ENCODE peak calls at places on chromosomes 5 and 9, in eight cellular contexts. Q, O, T, G, S, D, X and P are unnamed samples.

GRCh38 chr9:137054932-137055384 is 1.1 kb upstream of the ENTPD2 start:
- DNase-seq in Q (no peak), O (no peak), T (no peak), G (no peak), S (no peak), D (no peak), X (no peak), P (no peak)

GRCh38 chr5:88236866-88237642 is 31.6 kb downstream of the TMEM161B start:
- DNase-seq in Q (no peak), O (no peak), T (no peak), G (no peak), S (no peak), D (no peak), X (no peak), P (no peak)

GRCh38 chr9:25513509-25514033 is 164.7 kb downstream of the TUSC1 start:
- DNase-seq in Q (no peak), O (no peak), T (no peak), G (no peak), S (no peak), D (no peak), X (no peak), P (no peak)

GRCh38 chr9:130179508-130179907 is 7.3 kb downstream of the NCS1 start:
- DNase-seq in Q (no peak), O (no peak), T (no peak), G (no peak), S (no peak), D (no peak), X (no peak), P (no peak)

GRCh38 chr5:17839848-17840247 is 205.6 kb downstream of the TAF11L14 start:
- DNase-seq in Q (no peak), O (no peak), T (no peak), G (no peak), S (no peak), D (no peak), X (no peak), P (no peak)

GRCh38 chr5:148063861-148064260 is at the start of gene SPINK5:
- DNase-seq in Q (no peak), O (no peak), T (no peak), G (no peak), S (no peak), D (no peak), X (no peak), P (no peak)

GRCh38 chr5:27708579-27708978 is 670.2 kb upstream of the CDH9 start:
- DNase-seq in Q (no peak), O (no peak), T (no peak), G (no peak), S (peak), D (no peak), X (no peak), P (no peak)

GRCh38 chr9:6054280-6055099 is 39.1 kb upstream of the RANBP6 start:
- DNase-seq in Q (peak), O (peak), T (peak), G (peak), S (peak), D (peak), X (peak), P (no peak)

GRCh38 chr5:65837139-65837538 is 89.2 kb upstream of the ERBIN start:
- DNase-seq in Q (no peak), O (no peak), T (no peak), G (no peak), S (no peak), D (no peak), X (no peak), P (no peak)

GRCh38 chr5:456351-457194 is 13.6 kb downstream of the EXOC3 start:
- DNase-seq in Q (no peak), O (no peak), T (peak), G (peak), S (no peak), D (no peak), X (peak), P (no peak)

GRCh38 chr9:99118782-99119466 is 14.0 kb downstream of the TGFBR1 start:
- DNase-seq in Q (peak), O (no peak), T (no peak), G (no peak), S (no peak), D (no peak), X (no peak), P (no peak)

GRCh38 chr5:39829479-39829878 is 404.7 kb upstream of the DAB2 start:
- DNase-seq in Q (no peak), O (no peak), T (no peak), G (no peak), S (no peak), D (no peak), X (no peak), P (no peak)

GRCh38 chr9:134768332-134769083 is 112.1 kb upstream of the FCN2 start:
- DNase-seq in Q (peak), O (no peak), T (peak), G (peak), S (no peak), D (no peak), X (peak), P (no peak)

GRCh38 chr5:150487199-150488061 is 20.5 kb upstream of the NDST1 start:
- DNase-seq in Q (peak), O (peak), T (peak), G (no peak), S (peak), D (no peak), X (peak), P (no peak)

GRCh38 chr5:125316913-125317545 is 570.6 kb upstream of the ZNF608 start:
- DNase-seq in Q (no peak), O (no peak), T (no peak), G (no peak), S (no peak), D (no peak), X (no peak), P (no peak)

GRCh38 chr9:124350485-124351263 is 64.6 kb downstream of the PSMB7 start:
- DNase-seq in Q (no peak), O (no peak), T (no peak), G (peak), S (no peak), D (no peak), X (no peak), P (no peak)

GRCh38 chr5:11384441-11385250 is 519.6 kb downstream of the CTNND2 start:
- DNase-seq in Q (peak), O (peak), T (no peak), G (peak), S (no peak), D (no peak), X (no peak), P (no peak)

GRCh38 chr5:112574566-112574965 is 155.5 kb upstream of the EPB41L4A start:
- DNase-seq in Q (no peak), O (no peak), T (no peak), G (no peak), S (no peak), D (no peak), X (no peak), P (no peak)

GRCh38 chr5:144203750-144204596 is 33.3 kb downstream of the KCTD16 start:
- DNase-seq in Q (peak), O (peak), T (peak), G (no peak), S (no peak), D (peak), X (no peak), P (no peak)

GRCh38 chr9:23586906-23587305 is 239.1 kb downstream of the ELAVL2 start:
- DNase-seq in Q (no peak), O (no peak), T (no peak), G (no peak), S (no peak), D (no peak), X (no peak), P (no peak)

GRCh38 chr5:172766287-172767104 is 4.5 kb downstream of the DUSP1 start:
- DNase-seq in Q (peak), O (peak), T (peak), G (peak), S (no peak), D (no peak), X (peak), P (peak)

GRCh38 chr5:157267766-157268480 is 2.0 kb downstream of the CYFIP2 start:
- DNase-seq in Q (no peak), O (no peak), T (no peak), G (no peak), S (no peak), D (no peak), X (no peak), P (no peak)

GRCh38 chr5:37721447-37721871 is 118.4 kb downstream of the GDNF start:
- DNase-seq in Q (no peak), O (no peak), T (no peak), G (no peak), S (no peak), D (no peak), X (no peak), P (no peak)

GRCh38 chr9:107862329-107862728 is 372.8 kb upstream of the KLF4 start:
- DNase-seq in Q (peak), O (no peak), T (no peak), G (no peak), S (no peak), D (no peak), X (no peak), P (no peak)

GRCh38 chr5:106574820-106575219 is 1095.9 kb downstream of the EFNA5 start:
- DNase-seq in Q (no peak), O (no peak), T (no peak), G (no peak), S (no peak), D (no peak), X (no peak), P (no peak)

GRCh38 chr9:14433841-14434511 is 120.0 kb upstream of the NFIB start:
- DNase-seq in Q (peak), O (no peak), T (peak), G (no peak), S (peak), D (peak), X (no peak), P (no peak)

GRCh38 chr5:148342371-148343048 is 7.2 kb downstream of the SPINK9 start:
- DNase-seq in Q (no peak), O (no peak), T (no peak), G (no peak), S (no peak), D (no peak), X (no peak), P (no peak)

GRCh38 chr5:150036513-150036912 is 36.0 kb downstream of the HMGXB3 start:
- DNase-seq in Q (peak), O (no peak), T (peak), G (no peak), S (peak), D (no peak), X (peak), P (no peak)

GRCh38 chr5:163503106-163504090 is 2.0 kb upstream of the MAT2B start:
- DNase-seq in Q (peak), O (peak), T (peak), G (peak), S (peak), D (peak), X (peak), P (peak)

GRCh38 chr5:68710514-68710913 is 383.3 kb upstream of the SLC30A5 start:
- DNase-seq in Q (no peak), O (no peak), T (no peak), G (no peak), S (no peak), D (no peak), X (peak), P (peak)

GRCh38 chr5:66143473-66144073 is 527 bp upstream of the SREK1 start:
- DNase-seq in Q (peak), O (no peak), T (no peak), G (no peak), S (no peak), D (no peak), X (peak), P (no peak)

GRCh38 chr5:135199919-135200318 is 165.9 kb upstream of the PITX1 start:
- DNase-seq in Q (no peak), O (no peak), T (no peak), G (no peak), S (no peak), D (no peak), X (no peak), P (no peak)

GRCh38 chr5:122182491-122182921 is 53.2 kb downstream of the ZNF474 start:
- DNase-seq in Q (no peak), O (peak), T (peak), G (peak), S (no peak), D (no peak), X (peak), P (no peak)

GRCh38 chr5:61200582-61201155 is 38.4 kb upstream of the SMIM15 start:
- DNase-seq in Q (no peak), O (no peak), T (no peak), G (no peak), S (no peak), D (no peak), X (no peak), P (no peak)
- H3K4me3 ChIP-seq in Q (no peak), O (no peak), T (no peak), G (no peak), S (no peak), D (no peak), X (no peak), P (no peak)

GRCh38 chr5:91280062-91280941 is 102.8 kb downstream of the ARRDC3 start:
- DNase-seq in Q (peak), O (peak), T (peak), G (peak), S (peak), D (peak), X (peak), P (peak)
- TF ChIP-seq POLR2A in Q (peak), O (peak), T (no peak), G (peak), S (peak), D (no peak), X (peak), P (peak)

GRCh38 chr9:73152953-73153352 is 1.3 kb downstream of the ANXA1 start:
- DNase-seq in Q (no peak), O (no peak), T (no peak), G (no peak), S (no peak), D (no peak), X (no peak), P (no peak)
- H3K4me3 ChIP-seq in Q (no peak), O (peak), T (peak), G (peak), S (peak), D (peak), X (peak), P (peak)

GRCh38 chr9:100426532-100427365 is at the start of gene MSANTD3:
- DNase-seq in Q (peak), O (peak), T (peak), G (peak), S (peak), D (peak), X (peak), P (no peak)
- TF ChIP-seq POLR2A in Q (no peak), O (peak), T (no peak), G (no peak), S (peak), D (peak), X (no peak), P (no peak)

GRCh38 chr9:86943871-86944240 is 3.5 kb downstream of the GAS1 start:
- DNase-seq in Q (no peak), O (no peak), T (no peak), G (no peak), S (no peak), D (no peak), X (no peak), P (no peak)

GRCh38 chr9:86945868-86946711 is 1.2 kb downstream of the GAS1 start:
- DNase-seq in Q (peak), O (peak), T (peak), G (peak), S (peak), D (no peak), X (peak), P (no peak)

GRCh38 chr9:86943223-86943870 is 4.0 kb downstream of the GAS1 start:
- DNase-seq in Q (peak), O (no peak), T (no peak), G (peak), S (no peak), D (no peak), X (no peak), P (no peak)

GRCh38 chr9:86946712-86947145 is 577 bp downstream of the GAS1 start:
- DNase-seq in Q (peak), O (peak), T (peak), G (peak), S (peak), D (no peak), X (peak), P (no peak)

DNA sequence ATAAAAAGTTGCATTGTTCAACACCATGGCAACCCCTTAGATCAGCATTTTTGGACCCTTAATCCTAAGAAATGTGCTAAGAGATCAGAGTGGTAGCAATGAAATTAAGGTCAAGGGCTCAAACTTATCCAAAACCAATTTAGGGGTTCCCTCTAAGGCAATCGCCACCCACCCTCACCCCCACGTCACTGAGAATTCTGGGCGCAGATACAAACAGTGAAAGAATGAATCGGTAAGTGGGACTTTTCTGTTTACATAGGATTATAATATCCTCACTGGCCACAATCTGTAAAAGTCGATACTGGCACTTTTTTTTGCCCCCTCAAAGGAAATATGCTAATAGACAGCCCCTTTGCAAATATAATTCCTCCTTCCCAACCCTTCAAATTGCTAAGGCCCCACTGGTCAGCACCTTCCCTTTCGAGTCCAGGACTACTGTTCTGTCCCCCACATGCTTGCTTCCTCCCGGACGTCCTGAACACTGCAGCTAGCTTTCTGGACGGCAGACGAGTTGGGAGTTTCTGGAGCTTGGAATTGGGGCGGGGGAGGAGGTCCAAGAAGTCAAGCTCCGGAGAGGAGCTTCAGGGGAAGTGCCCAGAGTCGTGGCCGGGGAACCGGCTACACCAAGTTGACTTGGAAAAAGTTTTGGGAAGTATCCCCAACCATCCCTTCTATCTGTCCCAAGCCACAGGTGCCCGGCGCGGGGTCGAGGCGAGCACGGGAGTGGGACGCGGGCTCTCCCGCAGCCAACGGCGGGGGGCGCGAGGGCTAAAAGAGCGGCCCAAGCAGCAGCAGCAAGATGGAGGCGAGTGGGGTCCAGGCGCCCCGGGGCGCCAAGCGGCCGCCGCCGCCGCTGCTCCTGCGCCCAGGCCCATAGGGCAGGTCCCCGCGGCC is 2.1 kb downstream of the GAS1 start:
- DNase-seq in Q (peak), O (no peak), T (no peak), G (peak), S (no peak), D (no peak), X (no peak), P (no peak)
- H3K4me3 ChIP-seq in Q (peak), O (peak), T (peak), G (peak), S (peak), D (no peak), X (peak), P (peak)

GRCh38 chr5:34717426-34718327 is 61.5 kb downstream of the RAI14 start:
- DNase-seq in Q (no peak), O (no peak), T (peak), G (no peak), S (no peak), D (no peak), X (no peak), P (no peak)
- TF ChIP-seq POLR2A in Q (no peak), O (no peak), T (no peak), G (no peak), S (no peak), D (no peak), X (no peak), P (no peak)

GRCh38 chr9:123174887-123175518 is 93.4 kb downstream of the STRBP start:
- DNase-seq in Q (no peak), O (no peak), T (no peak), G (no peak), S (no peak), D (no peak), X (no peak), P (no peak)
- H3K4me3 ChIP-seq in Q (no peak), O (no peak), T (no peak), G (no peak), S (no peak), D (no peak), X (no peak), P (no peak)

GRCh38 chr9:111900081-111900805 is 3.6 kb downstream of the UGCG start:
- DNase-seq in Q (no peak), O (no peak), T (no peak), G (no peak), S (no peak), D (no peak), X (no peak), P (no peak)

GRCh38 chr9:111898331-111899096 is 1.9 kb downstream of the UGCG start:
- DNase-seq in Q (no peak), O (no peak), T (no peak), G (no peak), S (no peak), D (no peak), X (no peak), P (no peak)

GRCh38 chr9:111895996-111896941 is at the start of gene UGCG:
- DNase-seq in Q (peak), O (peak), T (peak), G (peak), S (peak), D (peak), X (peak), P (peak)

GRCh38 chr9:111897831-111898144 is 1.2 kb downstream of the UGCG start:
- DNase-seq in Q (no peak), O (no peak), T (no peak), G (no peak), S (no peak), D (peak), X (no peak), P (no peak)

DNA sequence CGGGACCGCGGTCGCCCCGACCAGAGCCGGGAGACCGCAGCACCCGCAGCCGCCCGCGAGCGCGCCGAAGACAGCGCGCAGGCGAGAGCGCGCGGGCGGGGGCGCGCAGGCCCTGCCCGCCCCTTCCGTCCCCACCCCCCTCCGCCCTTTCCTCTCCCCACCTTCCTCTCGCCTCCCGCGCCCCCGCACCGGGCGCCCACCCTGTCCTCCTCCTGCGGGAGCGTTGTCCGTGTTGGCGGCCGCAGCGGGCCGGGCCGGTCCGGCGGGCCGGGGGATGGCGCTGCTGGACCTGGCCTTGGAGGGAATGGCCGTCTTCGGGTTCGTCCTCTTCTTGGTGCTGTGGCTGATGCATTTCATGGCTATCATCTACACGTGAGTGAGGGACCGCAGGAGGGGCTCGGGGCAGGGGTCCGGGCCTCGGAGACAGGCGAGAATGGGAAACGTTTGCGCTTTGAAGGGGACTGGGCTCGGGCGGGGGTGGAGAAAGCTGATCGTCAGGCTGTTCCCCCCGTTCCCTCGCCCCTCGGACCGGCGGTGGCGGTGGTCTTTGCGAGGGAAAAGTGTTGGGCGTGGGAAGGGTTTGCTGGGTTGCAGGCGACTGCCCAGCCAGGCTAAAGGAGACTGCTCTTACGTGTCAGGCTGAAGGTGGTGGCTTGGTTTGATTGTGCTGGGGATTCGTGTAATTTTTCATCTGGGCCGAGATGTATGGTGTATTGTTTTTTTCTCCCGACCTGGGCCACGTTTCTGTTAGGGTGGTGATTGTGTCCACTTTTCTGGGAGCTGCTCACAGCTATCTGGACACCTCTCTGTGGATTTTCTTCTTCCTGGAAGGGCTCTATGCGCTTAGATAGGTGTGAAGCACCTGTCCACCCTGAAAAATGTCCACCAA is 572 bp downstream of the UGCG start:
- DNase-seq in Q (peak), O (peak), T (peak), G (peak), S (peak), D (no peak), X (peak), P (peak)
- TF ChIP-seq POLR2A in Q (no peak), O (no peak), T (no peak), G (no peak), S (no peak), D (no peak), X (no peak), P (no peak)